ENCODE peak calls at places on chromosomes 13 and 19, in eight cellular contexts. L is fibroblast of villous mesenchyme, B is left ventricle myocardium inferior, G is testis, H is pancreas, F is dorsolateral prefrontal cortex, S is right lobe of liver, M is neuronal stem cell. J is an unnamed sample.

GRCh38 chr13:97911311-97912138 is 42.0 kb upstream of the IPO5 start:
- DNase-seq in F (no peak), L (no peak), G (no peak), M (no peak), S (no peak), H (peak), B (no peak), J (no peak)

GRCh38 chr19:574658-575526 is 2.5 kb downstream of the BSG start:
- DNase-seq in S (peak), F (no peak), L (peak), B (peak), M (no peak), G (peak), H (peak), J (peak)

GRCh38 chr13:32047088-32047487 is 15.5 kb downstream of the FRY start:
- DNase-seq in F (no peak), H (no peak), S (no peak), B (no peak), G (no peak), L (no peak), M (no peak), J (no peak)

GRCh38 chr19:1171755-1172352 is 2.2 kb downstream of the SBNO2 start:
- DNase-seq in M (no peak), L (no peak), G (peak), H (no peak), S (no peak), F (no peak), B (no peak), J (no peak)

GRCh38 chr19:1901940-1902404 is 3.2 kb upstream of the ADAT3 start:
- DNase-seq in B (peak), M (no peak), L (no peak), S (peak), H (no peak), F (no peak), G (no peak), J (no peak)

GRCh38 chr13:35164324-35164932 is 222.4 kb downstream of the NBEA start:
- DNase-seq in G (no peak), M (peak), L (peak), S (no peak), F (no peak), H (no peak), B (no peak), J (peak)

GRCh38 chr13:23715762-23716235 is 145.6 kb downstream of the TNFRSF19 start:
- DNase-seq in H (no peak), S (no peak), B (no peak), G (no peak), F (no peak), L (peak), M (no peak), J (no peak)

GRCh38 chr13:66468656-66469055 is 761.5 kb downstream of the PCDH9 start:
- DNase-seq in M (no peak), F (no peak), S (no peak), B (no peak), G (no peak), H (no peak), L (no peak), J (no peak)

GRCh38 chr13:27151798-27152599 is 19.6 kb downstream of the USP12 start:
- DNase-seq in H (no peak), S (no peak), M (no peak), L (no peak), G (no peak), B (no peak), F (no peak), J (no peak)

GRCh38 chr19:41373993-41374392 is 2.3 kb upstream of the TMEM91 start:
- DNase-seq in H (peak), L (peak), F (peak), B (peak), G (peak), M (no peak), S (peak), J (peak)

GRCh38 chr13:86585826-86586225 is 786.6 kb upstream of the SLITRK6 start:
- DNase-seq in G (peak), M (no peak), H (no peak), S (peak), F (no peak), B (peak), L (peak), J (peak)

GRCh38 chr13:51364404-51365008 is 25.0 kb downstream of the SERPINE3 start:
- DNase-seq in S (no peak), B (no peak), H (no peak), G (no peak), L (peak), F (no peak), M (no peak), J (peak)

GRCh38 chr19:32464279-32464678 is 58.7 kb downstream of the DPY19L3 start:
- DNase-seq in M (no peak), G (no peak), S (no peak), H (no peak), F (no peak), B (no peak), L (peak), J (peak)

GRCh38 chr13:52353116-52353718 is 52.8 kb downstream of the THSD1 start:
- DNase-seq in L (no peak), M (no peak), F (no peak), B (no peak), S (no peak), H (no peak), G (no peak), J (peak)

GRCh38 chr13:30002577-30002976 is 152.2 kb upstream of the UBL3 start:
- DNase-seq in F (no peak), H (no peak), B (no peak), S (no peak), L (peak), G (no peak), M (no peak), J (peak)

GRCh38 chr13:93151277-93151676 is 75.3 kb upstream of the GPC6 start:
- DNase-seq in H (no peak), M (no peak), F (no peak), G (no peak), S (no peak), B (no peak), L (peak), J (peak)

GRCh38 chr19:575527-576506 is 3.4 kb downstream of the BSG start:
- DNase-seq in M (no peak), G (peak), L (peak), F (no peak), S (no peak), B (peak), H (peak), J (peak)

GRCh38 chr19:11736696-11737095 is 2.0 kb downstream of the ZNF823 start:
- DNase-seq in F (no peak), G (no peak), L (peak), S (no peak), M (no peak), H (no peak), B (peak), J (peak)

GRCh38 chr13:27599845-27600553 is 20.3 kb downstream of the LNX2 start:
- DNase-seq in B (no peak), G (no peak), F (no peak), L (peak), S (no peak), H (no peak), M (no peak), J (peak)

GRCh38 chr19:49475191-49475932 is 1.3 kb downstream of the FLT3LG start:
- DNase-seq in G (no peak), B (no peak), M (no peak), S (no peak), H (no peak), L (no peak), F (no peak), J (no peak)

GRCh38 chr19:15213715-15214381 is 13.1 kb upstream of the NOTCH3 start:
- DNase-seq in M (no peak), B (peak), S (no peak), F (no peak), L (no peak), H (no peak), G (no peak), J (peak)

GRCh38 chr19:42254850-42255765 is at the start of gene ERF:
- DNase-seq in G (peak), M (peak), H (peak), S (peak), L (peak), B (peak), F (peak), J (peak)

GRCh38 chr13:77751513-77752456 is 54.3 kb downstream of the SLAIN1 start:
- DNase-seq in H (peak), L (peak), B (no peak), G (peak), M (peak), S (no peak), F (no peak), J (peak)

GRCh38 chr19:36771275-36772231 is 1.1 kb downstream of the ZNF850 start:
- DNase-seq in L (peak), F (no peak), G (peak), S (peak), M (peak), B (peak), H (peak), J (peak)

GRCh38 chr19:55795021-55795420 is 26.1 kb downstream of the RFPL4AL1 start:
- DNase-seq in F (no peak), G (no peak), L (no peak), M (no peak), H (no peak), B (no peak), S (no peak), J (no peak)

GRCh38 chr13:62357887-62358645 is 942.4 kb upstream of the PCDH20 start:
- DNase-seq in S (no peak), F (no peak), L (peak), B (no peak), M (peak), H (no peak), G (no peak), J (peak)

DNA sequence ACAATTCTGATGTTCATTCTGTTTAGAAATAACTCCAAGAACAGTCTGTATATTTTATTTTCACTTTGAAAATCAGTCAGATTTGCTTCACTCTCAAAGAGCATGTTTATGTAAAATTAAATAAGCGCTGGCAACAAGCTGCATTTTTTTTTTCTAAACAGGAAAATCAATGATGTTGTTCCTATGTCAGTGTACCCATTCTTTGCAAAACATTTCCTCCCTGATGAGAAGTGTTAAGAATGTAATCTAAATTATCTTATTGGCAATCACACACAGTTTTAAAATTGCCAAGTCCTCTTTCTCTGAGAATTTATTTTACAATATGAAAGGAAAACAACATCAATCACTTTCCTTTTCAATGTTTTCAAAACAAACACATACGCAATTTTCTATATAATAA is 333.8 kb downstream of the KCTD12 start:
- DNase-seq in S (no peak), B (no peak), L (no peak), F (no peak), G (no peak), M (no peak), H (no peak), J (peak)
- H3K4me3 ChIP-seq in S (no peak), B (no peak), L (no peak), F (no peak), G (no peak), M (no peak), H (no peak), J (no peak)

GRCh38 chr19:35139618-35139943 is 957 bp downstream of the FXYD1 start:
- DNase-seq in H (peak), L (no peak), F (no peak), G (no peak), B (no peak), M (no peak), S (no peak), J (no peak)
- H3K4me3 ChIP-seq in H (no peak), L (peak), F (peak), G (peak), B (peak), M (no peak), S (peak), J (no peak)

DNA sequence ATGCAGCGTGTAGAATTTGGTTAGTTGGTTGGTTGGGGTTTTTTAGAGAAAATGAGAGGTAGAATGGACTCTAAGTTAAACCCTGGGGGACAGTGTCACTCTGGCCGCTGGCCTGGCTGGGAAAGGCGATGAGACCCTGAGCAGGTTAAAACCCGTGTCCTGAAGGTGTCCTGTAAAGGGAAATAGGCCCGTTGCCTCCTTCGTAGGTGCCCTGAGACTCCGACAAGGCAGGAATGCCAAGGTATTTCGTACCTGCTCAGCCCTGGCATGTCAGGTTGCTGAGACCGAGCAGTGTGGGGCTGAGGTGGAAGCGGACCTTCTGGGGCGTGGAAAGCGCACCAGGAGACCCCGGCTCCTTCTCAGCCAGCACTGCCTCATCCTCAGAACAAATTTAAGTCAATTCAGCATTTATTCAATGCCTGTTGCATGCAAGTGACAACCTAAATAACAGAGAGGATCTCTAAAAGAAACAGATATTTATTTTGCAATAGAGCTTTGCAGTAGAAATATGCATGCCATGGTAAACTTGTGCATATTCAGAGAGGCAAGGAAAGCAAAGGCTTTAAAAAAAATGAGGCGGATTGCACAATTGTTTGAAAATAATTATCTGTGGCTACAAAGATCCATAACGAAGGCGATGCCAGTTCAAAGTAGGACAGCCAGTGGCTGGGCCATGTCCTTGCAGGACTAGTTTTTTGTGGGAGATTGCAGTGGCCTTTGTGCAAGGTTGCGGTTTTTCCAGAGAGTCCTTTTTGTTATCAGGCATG is 1.4 kb upstream of the RAB20 start:
- DNase-seq in L (no peak), H (no peak), S (peak), M (no peak), B (no peak), F (no peak), G (no peak), J (no peak)
- H3K4me3 ChIP-seq in L (peak), H (peak), S (peak), M (no peak), B (peak), F (no peak), G (peak), J (peak)

GRCh38 chr19:19170053-19170945 is at the start of gene MEF2B:
- DNase-seq in G (peak), H (peak), S (peak), B (peak), F (no peak), L (peak), M (peak), J (peak)
- H3K4me3 ChIP-seq in G (no peak), H (no peak), S (no peak), B (peak), F (peak), L (peak), M (no peak), J (no peak)

GRCh38 chr13:38690231-38690630 is 3.4 kb downstream of the FREM2 start:
- DNase-seq in L (no peak), H (no peak), M (no peak), B (no peak), G (no peak), F (no peak), S (no peak), J (no peak)
- H3K4me3 ChIP-seq in L (no peak), H (no peak), M (no peak), B (no peak), G (no peak), F (no peak), S (no peak), J (no peak)

J was measured in fibroblast of pulmonary artery.